ENCODE peak calls at places on chromosomes 2 and 18, in six cellular contexts. T is stomach, F is HepG2, U is transverse colon, S is H1, Z is upper lobe of left lung. A is an unnamed sample. For H3K36me3, the result is how much of the 10 kb centered on the place peaks cover.

GRCh38 chr2:172230783-172231446 is 128.2 kb upstream of the DLX2 start:
- DNase-seq in S (no peak), F (no peak), U (no peak), Z (peak), T (no peak), A (no peak)

GRCh38 chr2:19488009-19488691 is 129.7 kb upstream of the OSR1 start:
- DNase-seq in F (peak), S (no peak), Z (no peak), U (no peak), T (no peak), A (no peak)

GRCh38 chr18:28178720-28179119 is 1.8 kb upstream of the CDH2 start:
- DNase-seq in U (no peak), S (no peak), Z (no peak), T (no peak), F (no peak), A (no peak)

GRCh38 chr2:132670961-132671781 is 1.2 kb upstream of the LYPD1 start:
- DNase-seq in T (no peak), F (no peak), U (no peak), S (no peak), Z (peak), A (no peak)

GRCh38 chr2:19580830-19581229 is 222.4 kb upstream of the OSR1 start:
- DNase-seq in T (no peak), F (peak), U (no peak), Z (no peak), S (no peak), A (no peak)

GRCh38 chr2:235976956-235977355 is 191.2 kb downstream of the GBX2 start:
- DNase-seq in U (no peak), T (no peak), Z (no peak), F (no peak), S (no peak), A (peak)

GRCh38 chr18:35939166-35939565 is 33.3 kb upstream of the RMP24 start:
- DNase-seq in T (no peak), S (no peak), F (no peak), U (no peak), Z (no peak), A (no peak)

GRCh38 chr2:110867078-110867477 is 134.7 kb downstream of the ACOXL start:
- DNase-seq in U (no peak), T (no peak), Z (no peak), S (no peak), F (no peak), A (no peak)

GRCh38 chr2:96926236-96926635 is 56.4 kb upstream of the SEMA4C start:
- DNase-seq in F (no peak), U (no peak), Z (no peak), T (no peak), S (no peak), A (no peak)

GRCh38 chr2:176157499-176158305 is 595 bp downstream of the HOXD3 start:
- DNase-seq in T (no peak), S (no peak), Z (peak), U (peak), F (no peak), A (no peak)

GRCh38 chr2:174395284-174395968 is at the start of gene SCRN3:
- DNase-seq in T (peak), Z (peak), F (peak), S (peak), U (peak), A (peak)

GRCh38 chr18:2411381-2411977 is 159.8 kb downstream of the METTL4 start:
- DNase-seq in F (no peak), T (no peak), U (no peak), S (no peak), Z (no peak), A (no peak)

GRCh38 chr2:212842544-212843185 is 304.1 kb upstream of the ERBB4 start:
- DNase-seq in T (no peak), U (no peak), Z (no peak), S (no peak), F (no peak), A (no peak)

GRCh38 chr18:37243756-37244155 is 321.8 kb downstream of the CELF4 start:
- DNase-seq in T (no peak), Z (peak), U (no peak), F (no peak), S (no peak), A (no peak)

GRCh38 chr2:174683392-174683759 is 80.9 kb downstream of the CHRNA1 start:
- DNase-seq in F (no peak), T (no peak), U (no peak), Z (no peak), S (no peak), A (no peak)

GRCh38 chr2:27408601-27409320 is 630 bp downstream of the PPM1G start:
- DNase-seq in F (no peak), T (no peak), S (no peak), U (peak), Z (no peak), A (no peak)

GRCh38 chr2:226655871-226656270 is 143.7 kb downstream of the IRS1 start:
- DNase-seq in U (no peak), F (no peak), Z (no peak), T (no peak), S (no peak), A (no peak)

GRCh38 chr2:202743613-202744012 is 108.8 kb downstream of the FAM117B start:
- DNase-seq in U (no peak), Z (no peak), S (no peak), T (no peak), F (no peak), A (no peak)

GRCh38 chr2:177796644-177797415 is 275.7 kb downstream of the PDE11A start:
- DNase-seq in T (no peak), Z (no peak), S (no peak), F (no peak), U (no peak), A (no peak)

GRCh38 chr2:180033993-180034894 is 27.1 kb upstream of the CWC22 start:
- DNase-seq in Z (no peak), U (no peak), S (no peak), T (no peak), F (no peak), A (no peak)

GRCh38 chr18:38940863-38941531 is 1375.4 kb upstream of the CELF4 start:
- DNase-seq in Z (no peak), U (no peak), F (peak), S (no peak), T (no peak), A (no peak)

GRCh38 chr2:156115338-156115737 is 217.2 kb downstream of the NR4A2 start:
- DNase-seq in F (no peak), U (no peak), T (no peak), S (no peak), Z (no peak), A (no peak)

GRCh38 chr2:196966078-196966477 is 39.6 kb upstream of the PGAP1 start:
- DNase-seq in U (peak), F (no peak), S (no peak), T (no peak), Z (no peak), A (no peak)

DNA sequence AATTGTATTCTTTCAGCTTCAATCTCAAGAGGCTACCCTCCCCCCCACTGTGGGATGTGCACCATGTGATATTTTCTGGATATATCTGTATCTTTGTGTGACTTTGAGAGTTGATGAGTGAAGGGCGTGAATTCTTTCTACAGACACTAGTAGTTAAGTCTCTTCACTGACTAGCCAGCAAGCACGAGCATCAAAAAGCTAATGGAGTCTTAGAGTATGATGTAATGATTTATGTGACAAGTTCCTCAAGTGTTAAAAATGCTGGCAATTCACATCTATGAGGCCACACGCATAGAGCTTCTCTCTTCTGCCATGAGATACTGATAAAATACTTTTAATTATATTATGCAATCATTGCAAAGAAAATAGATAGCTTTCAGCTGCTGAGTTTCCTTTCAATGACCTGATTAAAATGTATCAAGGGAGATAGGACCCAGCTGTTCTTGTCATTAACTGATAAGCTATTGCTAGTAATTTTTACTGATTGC is 304.8 kb downstream of the TRIB2 start:
- DNase-seq in T (no peak), U (no peak), Z (no peak), F (no peak), S (no peak), A (no peak)
- TF ChIP-seq EP300 in T (no peak), U (no peak), Z (no peak), F (no peak), S (no peak), A (no peak)

DNA sequence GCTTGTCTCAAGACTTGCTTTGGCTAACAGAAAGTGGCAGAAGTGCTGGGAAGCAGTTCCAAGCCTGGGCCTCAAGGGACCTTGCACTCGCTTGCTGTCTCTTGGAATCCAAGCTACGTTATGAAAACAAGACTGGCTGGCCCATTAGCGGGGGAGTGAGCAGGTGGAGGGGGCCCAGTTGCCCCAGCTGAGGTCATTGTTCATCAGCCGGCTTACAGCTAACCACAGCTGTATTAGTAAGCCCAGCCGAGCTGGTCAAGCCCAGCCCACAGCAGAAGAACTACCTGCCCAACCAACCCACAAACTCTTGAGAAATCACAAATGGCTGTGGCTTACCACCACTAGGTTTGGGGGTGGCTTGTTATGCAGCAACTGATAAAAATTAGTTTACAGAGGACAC is 63.1 kb downstream of the MARCO start:
- DNase-seq in U (no peak), Z (no peak), S (no peak), F (no peak), T (no peak), A (no peak)
- TF ChIP-seq POLR2AphosphoS5 in U (no peak), Z (no peak), S (no peak), F (no peak), T (no peak), A (no peak)

GRCh38 chr2:15832849-15833680 is 107.3 kb upstream of the MYCN start:
- DNase-seq in U (no peak), T (no peak), Z (no peak), F (no peak), S (no peak), A (no peak)
- H3K36me3 ChIP-seq in U (under half), T (under half), Z (under half), F (under half), S (under half), A (under half)

DNA sequence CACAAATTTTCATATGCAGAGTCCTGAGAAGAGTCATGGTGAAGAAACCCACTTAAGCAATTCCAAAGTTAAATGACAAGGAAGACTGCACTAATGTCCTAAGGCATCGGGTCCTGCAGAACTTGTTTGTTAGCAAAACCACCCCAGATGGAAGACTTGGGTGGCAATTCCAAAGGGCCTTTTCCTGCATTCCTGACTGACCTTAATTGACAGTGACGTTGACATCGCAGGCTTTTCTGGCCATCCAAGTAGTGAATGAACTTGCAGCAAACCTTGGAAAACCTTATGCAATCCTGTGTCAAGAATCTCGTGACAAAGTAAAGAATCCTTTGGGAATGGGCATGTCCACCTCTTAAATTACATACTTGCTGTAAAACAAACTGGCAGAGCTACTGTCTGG is 112.5 kb upstream of the SH3BP4 start:
- DNase-seq in S (no peak), Z (no peak), F (peak), T (no peak), U (no peak), A (no peak)
- TF ChIP-seq EP300 in S (no peak), Z (no peak), F (peak), T (no peak), U (no peak), A (no peak)

DNA sequence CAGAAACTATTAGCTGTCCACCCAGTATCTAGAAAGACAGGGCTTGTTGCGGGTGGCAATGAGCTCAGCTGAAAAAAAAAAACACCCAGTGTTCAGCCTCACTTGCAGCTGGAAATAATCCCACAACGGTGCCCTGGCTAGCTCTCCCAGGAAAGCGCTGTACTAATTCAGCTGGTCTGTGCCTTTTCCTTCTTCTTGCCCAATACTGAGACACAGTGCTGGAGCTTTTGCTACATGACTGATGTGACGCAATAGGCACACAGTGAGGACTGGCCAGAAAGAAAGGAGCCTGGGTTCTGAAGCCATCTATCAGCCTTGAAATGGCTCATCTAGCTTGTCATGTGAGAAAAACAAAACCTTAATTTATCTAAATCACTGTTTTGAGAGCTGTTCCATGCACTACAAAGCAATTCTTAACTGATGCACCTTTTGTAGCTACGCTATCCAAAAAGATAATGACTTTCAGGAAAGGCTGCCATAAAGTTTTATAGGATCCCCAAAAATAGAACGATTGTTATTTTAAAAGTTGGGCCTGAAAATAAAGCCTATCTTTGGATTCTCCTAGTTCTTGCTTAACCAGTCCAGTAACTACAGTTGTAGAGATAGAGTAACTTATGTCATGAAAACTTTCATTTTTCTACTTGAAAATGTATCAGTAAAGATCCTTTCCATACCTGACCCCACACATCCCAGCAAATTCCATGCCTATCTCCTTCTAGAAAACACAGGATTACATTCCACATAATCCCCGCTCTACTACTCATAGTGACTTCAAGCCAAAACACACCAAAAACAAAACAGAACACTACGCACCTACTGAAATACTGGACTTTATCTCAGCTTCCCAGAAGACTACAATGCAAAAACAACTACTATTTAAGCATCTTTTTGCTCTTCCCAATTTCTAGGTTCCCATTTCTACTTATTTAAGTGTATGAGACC is 15.9 kb downstream of the KIDINS220 start:
- DNase-seq in T (no peak), F (peak), U (peak), S (no peak), Z (no peak), A (peak)
- TF ChIP-seq POLR2AphosphoS5 in T (peak), F (no peak), U (no peak), S (no peak), Z (peak), A (peak)

A was measured in sigmoid colon.